ENCODE peak calls at places on chromosome 21, in seven cellular contexts. O, R, W, L, Y, A and P are unnamed samples.

GRCh38 chr21:45582128-45582527 is 39.9 kb upstream of the SLC19A1 start:
- DNase-seq in A (no peak), Y (no peak), L (no peak), R (no peak), W (no peak), O (no peak), P (no peak)

GRCh38 chr21:28150778-28151177 is 841.9 kb downstream of the LTN1 start:
- DNase-seq in O (no peak), Y (no peak), L (no peak), W (no peak), A (no peak), R (no peak), P (no peak)

GRCh38 chr21:44397431-44398031 is 44.1 kb downstream of the TRPM2 start:
- DNase-seq in O (no peak), Y (no peak), L (no peak), A (no peak), W (no peak), R (no peak), P (no peak)

GRCh38 chr21:44962481-44962966 is 22.7 kb downstream of the SLX9 start:
- DNase-seq in Y (no peak), O (no peak), L (no peak), W (no peak), A (no peak), R (no peak), P (peak)

GRCh38 chr21:37039434-37040075 is 33.1 kb downstream of the RIPPLY3 start:
- DNase-seq in O (no peak), L (no peak), A (no peak), W (no peak), R (no peak), Y (no peak), P (no peak)

GRCh38 chr21:28294046-28294445 is 698.6 kb downstream of the LTN1 start:
- DNase-seq in W (no peak), O (no peak), Y (no peak), L (no peak), A (no peak), R (no peak), P (no peak)

GRCh38 chr21:45763506-45763905 is 120.0 kb downstream of the PCBP3 start:
- DNase-seq in R (no peak), O (no peak), Y (no peak), L (no peak), A (no peak), W (no peak), P (no peak)

GRCh38 chr21:43287111-43287973 is 118.5 kb downstream of the CRYAA start:
- DNase-seq in L (no peak), O (no peak), A (no peak), Y (no peak), W (no peak), R (no peak), P (no peak)

GRCh38 chr21:25298512-25299491 is 308.5 kb downstream of the MRPL39 start:
- DNase-seq in A (no peak), W (peak), O (no peak), L (no peak), R (no peak), Y (no peak), P (no peak)

GRCh38 chr21:42474043-42474831 is 21.8 kb downstream of the RSPH1 start:
- DNase-seq in L (peak), Y (no peak), A (no peak), W (no peak), R (no peak), O (no peak), P (no peak)

GRCh38 chr21:42974832-42975820 is 764 bp downstream of the PKNOX1 start:
- DNase-seq in Y (no peak), R (peak), L (peak), O (peak), A (no peak), W (peak), P (no peak)

GRCh38 chr21:36478207-36478701 is 1.7 kb downstream of the CLDN14 start:
- DNase-seq in Y (no peak), O (no peak), W (no peak), L (no peak), R (no peak), A (no peak), P (peak)

GRCh38 chr21:34890724-34891609 is 158.1 kb downstream of the RUNX1 start:
- DNase-seq in L (no peak), A (no peak), W (peak), O (no peak), R (peak), Y (no peak), P (no peak)

GRCh38 chr21:29072873-29073221 is 601 bp downstream of the CCT8 start:
- DNase-seq in Y (no peak), L (peak), O (no peak), W (peak), A (no peak), R (no peak), P (peak)